ENCODE peak calls at places on chromosome 17, in six cellular contexts. B, A, E, M, N and P are unnamed samples.
A peak's percentile ranks its signal among the peaks of the same experiment; 100 is the strongest.

GRCh38 chr17:79042421-79043190 is 18.6 kb downstream of the C1QTNF1 start:
- DNase-seq in M (peak; percentile 64), N (no peak), A (peak; percentile 58), B (peak; percentile 75), E (peak; percentile 69), P (peak; percentile 86)

GRCh38 chr17:40547079-40547784 is 18.0 kb downstream of the CCR7 start:
- DNase-seq in A (peak; percentile 74), B (no peak), N (no peak), M (peak; percentile 71), E (no peak), P (peak; percentile 13)

GRCh38 chr17:50169121-50169764 is 3.4 kb downstream of the SGCA start:
- DNase-seq in B (peak; percentile 76), N (no peak), M (peak; percentile 35), E (no peak), A (peak; percentile 56), P (peak; percentile 41)

GRCh38 chr17:37438141-37438540 is 31.5 kb downstream of the TADA2A start:
- DNase-seq in A (no peak), M (no peak), N (no peak), B (no peak), E (no peak), P (no peak)

GRCh38 chr17:79981090-79981489 is 54.6 kb downstream of the TBC1D16 start:
- DNase-seq in B (no peak), A (no peak), N (no peak), E (no peak), M (no peak), P (no peak)

GRCh38 chr17:37358098-37358829 is 17.5 kb upstream of the C17orf78 start:
- DNase-seq in E (peak; percentile 42), N (no peak), B (peak; percentile 44), A (peak; percentile 60), M (peak; percentile 2), P (peak; percentile 57)

GRCh38 chr17:49108318-49108717 is 24.3 kb upstream of the B4GALNT2 start:
- DNase-seq in A (no peak), N (no peak), E (no peak), M (no peak), B (peak; percentile 60), P (no peak)

GRCh38 chr17:77436058-77436442 is 295.3 kb downstream of the SEC14L1 start:
- DNase-seq in A (no peak), N (no peak), B (peak; percentile 76), E (no peak), M (no peak), P (no peak)

GRCh38 chr17:28500712-28501379 is 5.3 kb upstream of the FOXN1 start:
- DNase-seq in A (no peak), M (no peak), N (no peak), B (no peak), E (peak; percentile 66), P (no peak)

GRCh38 chr17:27845264-27846041 is 45.1 kb upstream of the NOS2 start:
- DNase-seq in A (no peak), M (no peak), B (no peak), N (no peak), E (no peak), P (peak; percentile 62)

GRCh38 chr17:74210191-74211140 is 2.9 kb upstream of the TTYH2 start:
- DNase-seq in M (peak; percentile 78), N (no peak), E (peak; percentile 67), A (peak; percentile 81), B (peak; percentile 70), P (peak; percentile 72)

GRCh38 chr17:69916761-69917160 is 158.3 kb upstream of the KCNJ16 start:
- DNase-seq in A (no peak), M (no peak), E (no peak), N (no peak), B (no peak), P (no peak)